ENCODE peak calls at places on chromosome 7, in eight cellular contexts. L, X, K, P, C, U, G and H are unnamed samples.

GRCh38 chr7:140010194-140010895 is 52.4 kb downstream of the PARP12 start:
- DNase-seq in L (no peak), X (peak; percentile 55), K (no peak), P (no peak), C (no peak), U (no peak), G (no peak), H (no peak)

GRCh38 chr7:11469028-11469718 is 362.8 kb downstream of the THSD7A start:
- DNase-seq in L (no peak), X (no peak), K (no peak), P (no peak), C (no peak), U (no peak), G (no peak), H (no peak)

GRCh38 chr7:53218730-53219504 is 183.5 kb downstream of the POM121L12 start:
- DNase-seq in L (no peak), X (peak; percentile 73), K (no peak), P (no peak), C (no peak), U (no peak), G (peak; percentile 70), H (peak; percentile 22)

GRCh38 chr7:28761485-28761884 is 196.6 kb downstream of the TRIL start:
- DNase-seq in L (no peak), X (no peak), K (no peak), P (no peak), C (no peak), U (no peak), G (no peak), H (no peak)

GRCh38 chr7:151233111-151233701 is 923 bp downstream of the CHPF2 start:
- DNase-seq in L (no peak), X (peak; percentile 56), K (peak; percentile 74), P (peak; percentile 56), C (no peak), U (no peak), G (peak; percentile 86), H (peak; percentile 59)

GRCh38 chr7:95596183-95597135 is at the start of gene PDK4:
- DNase-seq in L (peak; percentile 94), X (peak; percentile 62), K (peak; percentile 99), P (peak; percentile 81), C (peak; percentile 20), U (peak; percentile 96), G (peak; percentile 91), H (peak; percentile 97)

GRCh38 chr7:121480566-121481335 is 84.6 kb upstream of the FAM3C start:
- DNase-seq in L (no peak), X (peak; percentile 59), K (no peak), P (no peak), C (no peak), U (no peak), G (no peak), H (no peak)

GRCh38 chr7:76236226-76236625 is 34.5 kb downstream of the SRRM3 start:
- DNase-seq in L (no peak), X (no peak), K (no peak), P (no peak), C (no peak), U (no peak), G (no peak), H (no peak)

GRCh38 chr7:15709978-15710377 is 23.5 kb upstream of the MEOX2 start:
- DNase-seq in L (no peak), X (no peak), K (no peak), P (no peak), C (no peak), U (no peak), G (no peak), H (no peak)

GRCh38 chr7:51366930-51367613 is 50.5 kb upstream of the COBL start:
- DNase-seq in L (peak; percentile 45), X (peak; percentile 92), K (no peak), P (peak; percentile 57), C (no peak), U (no peak), G (no peak), H (no peak)

GRCh38 chr7:155357573-155358041 is 59.9 kb downstream of the INSIG1 start:
- DNase-seq in L (no peak), X (no peak), K (no peak), P (no peak), C (no peak), U (peak; percentile 49), G (peak; percentile 78), H (no peak)

GRCh38 chr7:8389898-8390642 is 43.3 kb upstream of the NXPH1 start:
- DNase-seq in L (peak; percentile 19), X (peak; percentile 89), K (no peak), P (peak; percentile 23), C (no peak), U (no peak), G (no peak), H (peak; percentile 28)

GRCh38 chr7:46854958-46855473 is 726.9 kb downstream of the TNS3 start:
- DNase-seq in L (no peak), X (no peak), K (no peak), P (peak; percentile 9), C (no peak), U (no peak), G (no peak), H (no peak)

GRCh38 chr7:99768471-99768870 is 15.5 kb downstream of the CYP3A4 start:
- DNase-seq in L (no peak), X (no peak), K (no peak), P (no peak), C (no peak), U (no peak), G (no peak), H (no peak)

GRCh38 chr7:15567652-15568051 is 5.8 kb upstream of the AGMO start:
- DNase-seq in L (no peak), X (no peak), K (no peak), P (no peak), C (no peak), U (no peak), G (no peak), H (no peak)

GRCh38 chr7:92783260-92783911 is 53.0 kb downstream of the CDK6 start:
- DNase-seq in L (no peak), X (no peak), K (no peak), P (no peak), C (no peak), U (no peak), G (no peak), H (no peak)

DNA sequence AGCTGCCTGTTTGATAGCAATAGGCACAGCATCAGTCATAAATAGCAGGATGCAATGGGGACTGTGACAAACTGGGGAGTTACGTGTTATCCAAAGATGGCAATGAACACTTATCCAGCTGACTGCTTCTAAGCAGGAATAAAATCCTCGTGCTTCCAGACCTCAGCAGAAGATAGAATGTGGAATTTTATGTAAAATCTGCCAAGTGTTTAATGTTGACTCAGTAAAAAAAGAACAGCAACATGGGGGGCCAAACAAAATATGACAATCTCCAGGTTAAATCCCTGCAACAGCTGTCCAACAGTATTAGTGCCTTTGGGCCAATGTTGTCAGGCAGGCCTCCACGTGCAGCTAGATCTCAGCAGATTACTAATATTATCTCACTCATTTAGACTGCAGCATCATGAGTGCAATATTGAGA is 127.3 kb downstream of the SEMA3C start:
- DNase-seq in L (no peak), X (no peak), K (no peak), P (no peak), C (no peak), U (no peak), G (no peak), H (no peak)
- H3K27ac ChIP-seq in L (no peak overlapping the region), X (no peak overlapping the region), K (peak overlapping the region; percentile 66), P (peak overlapping the region; percentile 9), C (peak overlapping the region; percentile 63), U (no peak overlapping the region), G (peak overlapping the region; percentile 8), H (peak overlapping the region; percentile 6)

DNA sequence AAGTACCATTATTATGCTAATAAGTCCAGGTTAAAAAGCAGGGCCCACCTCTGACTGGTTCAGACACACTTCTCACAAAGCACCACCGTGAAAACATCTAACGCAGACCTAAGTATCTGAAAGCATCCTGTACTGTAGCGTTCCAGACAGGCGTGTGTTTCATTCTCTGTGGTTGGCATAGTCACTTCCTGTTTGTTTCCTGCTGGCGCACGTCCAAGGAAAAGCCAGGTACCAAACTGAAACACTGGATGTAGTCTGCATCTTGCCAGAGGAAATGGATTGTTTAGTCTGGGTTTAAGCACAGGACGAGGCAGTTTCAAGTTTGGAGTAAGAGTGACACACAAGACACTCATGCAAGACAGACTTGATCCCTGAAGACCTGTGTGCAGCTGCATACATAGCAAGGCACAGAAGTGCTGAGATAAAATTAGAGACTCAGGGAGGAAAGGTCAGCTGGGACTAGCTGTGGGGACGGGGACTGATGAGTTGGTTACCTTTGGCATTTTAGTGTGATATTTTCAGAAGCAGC is 23.3 kb downstream of the BPGM start:
- DNase-seq in L (peak; percentile 34), X (no peak), K (peak; percentile 62), P (peak; percentile 73), C (no peak), U (peak; percentile 64), G (no peak), H (peak; percentile 70)
- H3K4me3 ChIP-seq in L (no peak overlapping the region), X (no peak overlapping the region), K (no peak overlapping the region), P (no peak overlapping the region), C (no peak overlapping the region), U (no peak overlapping the region), G (no peak overlapping the region), H (no peak overlapping the region)

GRCh38 chr7:2511769-2512168 is 7.8 kb upstream of the LFNG start:
- DNase-seq in L (no peak), X (no peak), K (no peak), P (no peak), C (no peak), U (no peak), G (no peak), H (peak; percentile 76)

GRCh38 chr7:2510909-2511768 is 8.4 kb upstream of the LFNG start:
- DNase-seq in L (peak; percentile 70), X (no peak), K (no peak), P (no peak), C (no peak), U (peak; percentile 76), G (peak; percentile 86), H (peak; percentile 84)

GRCh38 chr7:2512713-2513112 is 6.9 kb upstream of the LFNG start:
- DNase-seq in L (no peak), X (no peak), K (no peak), P (no peak), C (no peak), U (no peak), G (peak; percentile 34), H (no peak)

GRCh38 chr7:2513702-2514101 is 5.9 kb upstream of the LFNG start:
- DNase-seq in L (no peak), X (no peak), K (no peak), P (no peak), C (no peak), U (no peak), G (peak; percentile 61), H (no peak)

GRCh38 chr7:2512179-2512644 is 7.4 kb upstream of the LFNG start:
- DNase-seq in L (peak; percentile 80), X (no peak), K (no peak), P (no peak), C (no peak), U (no peak), G (peak; percentile 39), H (no peak)
- H3K4me1 ChIP-seq in L (peaks cover 16% of the 10 kb centered on the region), X (no peaks in the 10 kb centered on the region), K (no peaks in the 10 kb centered on the region), P (peaks cover 34% of the 10 kb centered on the region), C (peaks cover 40% of the 10 kb centered on the region), U (peaks cover 56% of the 10 kb centered on the region), G (peaks cover 55% of the 10 kb centered on the region), H (no peaks in the 10 kb centered on the region)

DNA sequence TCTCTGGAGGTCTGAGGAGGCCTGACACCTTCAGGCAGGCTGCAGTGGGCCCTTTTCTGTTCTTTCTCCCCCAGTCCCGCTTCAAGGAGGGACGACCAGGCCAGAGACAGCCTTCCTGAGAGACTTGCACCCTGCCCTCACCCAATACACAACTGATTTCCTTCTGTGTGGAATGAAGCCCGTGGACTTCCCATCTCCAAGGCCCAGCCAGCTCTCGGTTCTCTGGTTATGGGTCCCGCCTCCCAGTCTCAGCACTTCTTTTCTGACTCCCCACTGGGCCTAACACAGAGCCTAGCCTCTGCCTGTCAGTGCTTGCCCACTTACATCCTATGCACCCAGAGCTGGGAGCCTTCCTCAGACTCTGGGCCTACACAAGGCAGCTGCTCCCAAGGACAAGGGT is 24.1 kb upstream of the ADCYAP1R1 start:
- DNase-seq in L (no peak), X (no peak), K (no peak), P (no peak), C (no peak), U (no peak), G (no peak), H (no peak)
- H3K27ac ChIP-seq in L (no peak overlapping the region), X (no peak overlapping the region), K (no peak overlapping the region), P (no peak overlapping the region), C (no peak overlapping the region), U (no peak overlapping the region), G (no peak overlapping the region), H (no peak overlapping the region)